ENCODE peak calls at places on chromosomes 1 and 21, in seven cellular contexts. K, W, G, N, S, H and B are unnamed samples.

GRCh38 chr1:170402451-170403311 is 129.3 kb upstream of the GORAB start:
- DNase-seq in W (no peak), G (no peak), N (no peak), K (no peak), S (no peak), H (no peak), B (peak; percentile 26)

GRCh38 chr1:153742411-153743142 is 14.7 kb downstream of the INTS3 start:
- DNase-seq in N (no peak), H (no peak), K (peak; percentile 56), G (no peak), W (peak; percentile 30), S (no peak), B (peak; percentile 13)

GRCh38 chr1:47725000-47725731 is 272.0 kb downstream of the TRABD2B start:
- DNase-seq in W (peak; percentile 69), G (peak; percentile 71), K (no peak), S (peak; percentile 85), H (no peak), N (no peak), B (no peak)

GRCh38 chr1:78673120-78673519 is 23.5 kb downstream of the IFI44 start:
- DNase-seq in K (no peak), G (peak; percentile 71), S (peak; percentile 67), W (peak; percentile 71), N (no peak), H (no peak), B (no peak)

GRCh38 chr1:205210876-205211838 is at the start of gene DSTYK:
- DNase-seq in S (peak; percentile 96), G (peak; percentile 97), H (peak; percentile 88), W (peak; percentile 98), N (peak; percentile 95), K (peak; percentile 97), B (peak; percentile 96)

GRCh38 chr1:153347856-153348255 is 785 bp downstream of the PGLYRP4 start:
- DNase-seq in W (no peak), N (no peak), K (no peak), G (no peak), S (peak; percentile 8), H (no peak), B (no peak)

GRCh38 chr1:27356628-27357280 is 10.0 kb downstream of the MAP3K6 start:
- DNase-seq in G (peak; percentile 71), N (no peak), W (peak; percentile 43), K (no peak), H (no peak), S (no peak), B (no peak)

GRCh38 chr1:16367968-16368910 is 1.2 kb downstream of the SZRD1 start:
- DNase-seq in S (no peak), H (peak; percentile 41), W (peak; percentile 89), K (peak; percentile 60), G (no peak), N (no peak), B (peak; percentile 58)

GRCh38 chr1:27361044-27361402 is 5.7 kb downstream of the MAP3K6 start:
- DNase-seq in G (no peak), W (no peak), N (no peak), S (no peak), K (no peak), H (no peak), B (no peak)

GRCh38 chr1:201346337-201346939 is 31.0 kb downstream of the TNNT2 start:
- DNase-seq in N (peak; percentile 52), G (peak; percentile 77), K (peak; percentile 61), H (peak; percentile 70), W (peak; percentile 88), S (peak; percentile 80), B (peak; percentile 49)

GRCh38 chr21:34336756-34337391 is 26.9 kb upstream of the KCNE2 start:
- DNase-seq in G (no peak), H (peak; percentile 73), K (peak; percentile 87), N (no peak), W (no peak), S (peak; percentile 26), B (peak; percentile 27)

GRCh38 chr1:27394925-27395324 is 2.5 kb downstream of the GPR3 start:
- DNase-seq in H (no peak), S (no peak), K (peak; percentile 54), N (no peak), G (no peak), W (no peak), B (peak; percentile 51)

GRCh38 chr1:99481391-99481996 is 164.4 kb upstream of the PALMD start:
- DNase-seq in H (peak; percentile 22), N (peak; percentile 37), K (peak; percentile 68), G (no peak), S (no peak), W (peak; percentile 71), B (peak; percentile 60)
- H2BK5ac ChIP-seq in H (no peak overlapping the region), N (no peak overlapping the region), K (no peak overlapping the region), G (no peak overlapping the region), S (no peak overlapping the region), W (no peak overlapping the region), B (no peak overlapping the region)

GRCh38 chr1:186481303-186481888 is 20.5 kb upstream of the PDC start:
- DNase-seq in W (no peak), S (no peak), N (no peak), H (no peak), G (no peak), K (no peak), B (no peak)

GRCh38 chr1:186476306-186477040 is 15.6 kb upstream of the PDC start:
- DNase-seq in K (peak; percentile 90), G (no peak), S (no peak), N (no peak), W (no peak), H (no peak), B (peak; percentile 36)

GRCh38 chr1:186483561-186483960 is 22.6 kb upstream of the PDC start:
- DNase-seq in W (no peak), H (no peak), N (no peak), G (no peak), S (no peak), K (no peak), B (no peak)

GRCh38 chr1:186482661-186483255 is 21.8 kb upstream of the PDC start:
- DNase-seq in G (peak; percentile 72), W (peak; percentile 75), S (peak; percentile 85), N (peak; percentile 75), K (peak; percentile 75), H (peak; percentile 19), B (peak; percentile 74)

DNA sequence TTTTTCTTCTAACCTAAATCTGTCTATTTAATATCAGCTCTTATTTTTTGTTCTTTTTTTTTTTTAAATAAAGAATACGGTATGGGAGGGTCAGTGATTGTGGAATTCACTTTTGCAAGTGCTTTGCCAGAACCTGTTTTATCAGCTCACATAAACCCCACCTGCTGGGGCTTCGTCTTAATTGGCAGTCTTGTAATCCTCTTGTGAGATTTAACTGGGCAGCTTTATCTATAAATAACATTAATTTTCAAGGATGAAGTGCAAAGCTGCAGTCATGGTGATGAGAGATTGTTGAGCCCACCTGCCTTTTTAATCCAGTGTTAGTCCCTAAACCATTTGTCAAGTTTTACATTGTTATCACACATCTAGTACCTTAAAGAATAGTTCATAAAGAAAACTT is 18.2 kb upstream of the PDC start:
- DNase-seq in G (no peak), N (no peak), W (peak; percentile 32), H (no peak), S (no peak), K (no peak), B (no peak)
- H2BK5ac ChIP-seq in G (no peak overlapping the region), N (no peak overlapping the region), W (no peak overlapping the region), H (no peak overlapping the region), S (no peak overlapping the region), K (no peak overlapping the region), B (no peak overlapping the region)

DNA sequence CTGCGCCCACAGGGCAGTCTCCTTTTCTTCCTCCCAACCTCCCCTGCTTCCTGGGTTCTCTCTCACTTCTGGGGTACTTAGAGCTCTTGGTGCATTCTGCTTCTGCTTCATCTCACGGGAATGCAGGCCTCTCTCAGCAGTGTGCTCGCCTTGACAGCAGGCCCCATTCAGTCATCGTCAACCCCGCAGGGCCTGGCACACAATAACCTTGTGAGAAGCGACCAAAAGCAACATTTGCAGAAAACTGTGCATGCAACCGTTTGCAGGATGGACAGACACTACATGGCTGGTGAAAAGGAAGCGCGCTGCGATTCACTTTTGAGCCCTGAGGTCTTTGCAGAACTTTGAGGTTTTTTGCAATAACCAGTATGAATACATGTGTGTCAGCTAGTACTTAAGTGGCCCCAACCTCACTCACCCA is 2.6 kb upstream of the CD160 start:
- DNase-seq in H (no peak), K (no peak), S (no peak), G (no peak), W (peak; percentile 46), N (no peak), B (no peak)
- H2BK5ac ChIP-seq in H (peak overlapping the region; percentile 98), K (peak overlapping the region; percentile 60), S (no peak overlapping the region), G (no peak overlapping the region), W (no peak overlapping the region), N (no peak overlapping the region), B (no peak overlapping the region)

DNA sequence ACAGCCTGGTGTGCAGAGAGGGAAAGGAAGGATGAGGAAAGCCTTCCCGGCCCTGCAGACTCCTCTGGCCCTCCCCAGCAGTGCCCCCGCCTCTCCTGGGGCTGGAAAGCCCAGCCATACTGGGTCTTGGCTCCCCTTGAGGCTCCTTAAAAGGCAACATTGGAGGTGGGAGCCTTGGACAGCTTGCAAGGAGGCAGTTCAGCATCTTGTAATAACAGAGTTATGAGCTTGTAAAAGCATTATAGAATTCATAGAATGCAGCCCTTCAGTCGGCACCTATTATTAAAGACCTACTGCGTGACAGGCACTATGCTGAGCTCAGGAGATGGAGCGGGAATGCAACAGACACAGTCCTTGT is 4.2 kb downstream of the TINAGL1 start:
- DNase-seq in K (peak; percentile 28), H (no peak), S (no peak), W (no peak), G (no peak), N (no peak), B (no peak)
- H2BK5ac ChIP-seq in K (no peak overlapping the region), H (peak overlapping the region; percentile 29), S (no peak overlapping the region), W (no peak overlapping the region), G (no peak overlapping the region), N (no peak overlapping the region), B (no peak overlapping the region)

GRCh38 chr1:227071898-227072587 is 131.9 kb downstream of the COQ8A start:
- DNase-seq in N (no peak), W (no peak), S (no peak), K (no peak), H (no peak), G (no peak), B (no peak)

GRCh38 chr1:227070638-227071285 is 130.7 kb downstream of the COQ8A start:
- DNase-seq in W (no peak), N (no peak), K (no peak), H (no peak), G (no peak), S (no peak), B (no peak)

GRCh38 chr1:227066999-227067398 is 126.9 kb downstream of the COQ8A start:
- DNase-seq in H (no peak), G (no peak), K (no peak), W (no peak), N (no peak), S (no peak), B (no peak)

GRCh38 chr1:227069490-227069889 is 129.4 kb downstream of the COQ8A start:
- DNase-seq in S (no peak), W (no peak), H (no peak), N (no peak), G (no peak), K (no peak), B (no peak)

DNA sequence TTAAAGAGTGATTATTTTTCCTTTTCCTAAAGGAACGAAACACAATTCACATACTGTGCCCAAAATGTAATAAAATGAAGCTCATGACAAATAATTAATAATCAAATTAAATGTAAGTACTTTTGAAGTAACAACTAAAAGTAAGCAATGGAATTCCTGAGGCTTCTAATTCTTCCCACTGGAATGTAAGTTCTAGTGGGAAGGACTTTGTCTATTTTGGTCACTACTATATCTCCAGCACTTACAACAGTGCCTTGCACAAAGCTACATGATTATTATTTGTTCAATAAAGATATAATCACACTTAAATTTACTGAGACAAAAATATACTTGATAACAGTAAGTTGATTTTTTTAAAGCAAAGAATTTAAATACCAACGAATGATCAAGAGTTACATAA is 128.8 kb downstream of the COQ8A start:
- DNase-seq in N (no peak), K (peak; percentile 31), W (no peak), G (no peak), S (no peak), H (no peak), B (peak; percentile 30)
- H2BK5ac ChIP-seq in N (no peak overlapping the region), K (no peak overlapping the region), W (no peak overlapping the region), G (no peak overlapping the region), S (no peak overlapping the region), H (no peak overlapping the region), B (no peak overlapping the region)